ENCODE peak calls at places on chromosomes 11 and 22, in ten cellular contexts. L is AG09309, D is tibial nerve, V is iPS DF 6.9, Y is aorta, X is ovary, C is GM12865, W is right cardiac atrium, K is A549, Z is heart right ventricle. A is an unnamed sample.

GRCh38 chr11:45301537-45302246 is 15.6 kb upstream of the SYT13 start:
- DNase-seq in K (no peak), Z (no peak), V (no peak), X (no peak), W (no peak), C (no peak), D (no peak), Y (no peak), L (no peak), A (no peak)

GRCh38 chr22:19691721-19692341 is 22.5 kb upstream of the SEPTIN5 start:
- DNase-seq in Y (peak), V (no peak), Z (no peak), W (peak), C (no peak), D (no peak), X (no peak), L (no peak), K (peak), A (peak)

GRCh38 chr11:103091024-103091423 is 936 bp downstream of the DCUN1D5 start:
- DNase-seq in Y (no peak), D (no peak), X (no peak), V (no peak), K (peak), L (no peak), W (no peak), C (peak), Z (no peak), A (no peak)

GRCh38 chr22:46721716-46722115 is 16.3 kb downstream of the CERK start:
- DNase-seq in X (no peak), C (no peak), Y (no peak), V (no peak), L (no peak), D (no peak), W (no peak), Z (no peak), K (no peak), A (no peak)

GRCh38 chr22:45917146-45917545 is 59.8 kb downstream of the WNT7B start:
- DNase-seq in W (no peak), L (no peak), C (no peak), D (no peak), Y (no peak), X (no peak), Z (no peak), K (no peak), V (no peak), A (no peak)

GRCh38 chr11:50298182-50298988 is 265.7 kb downstream of the OR4C45 start:
- DNase-seq in K (no peak), X (no peak), W (peak), Y (no peak), L (no peak), D (no peak), V (no peak), C (no peak), Z (no peak), A (no peak)

GRCh38 chr11:45162064-45162375 is 15.6 kb downstream of the PRDM11 start:
- DNase-seq in V (no peak), K (no peak), W (no peak), C (no peak), X (no peak), Y (peak), D (no peak), Z (no peak), L (no peak), A (no peak)

GRCh38 chr11:121881806-121882205 is 234.2 kb downstream of the BLID start:
- DNase-seq in L (peak), X (no peak), D (no peak), C (no peak), K (no peak), W (no peak), V (no peak), Z (no peak), Y (no peak), A (peak)

GRCh38 chr11:35242412-35242811 is 103.4 kb downstream of the CD44 start:
- DNase-seq in W (no peak), C (no peak), K (no peak), Y (no peak), Z (no peak), D (no peak), L (no peak), X (no peak), V (no peak), A (no peak)

GRCh38 chr22:48098936-48099245 is 1336.4 kb downstream of the TBC1D22A start:
- DNase-seq in C (no peak), L (no peak), K (no peak), X (no peak), D (no peak), W (no peak), Z (no peak), V (no peak), Y (peak), A (no peak)

GRCh38 chr11:66124564-66124963 is 54.5 kb downstream of the PACS1 start:
- DNase-seq in C (no peak), D (no peak), W (no peak), V (no peak), Y (no peak), X (no peak), Z (no peak), L (no peak), K (peak), A (no peak)

GRCh38 chr11:88357323-88358039 is 19.9 kb upstream of the CTSC start:
- DNase-seq in D (no peak), Z (no peak), Y (no peak), K (peak), L (no peak), X (no peak), C (peak), W (no peak), V (no peak), A (peak)

GRCh38 chr11:60718524-60719316 is 5.8 kb upstream of the MS4A18 start:
- DNase-seq in Y (no peak), X (no peak), V (no peak), L (no peak), C (peak), Z (no peak), K (no peak), W (no peak), D (no peak), A (no peak)

GRCh38 chr11:22341582-22341919 is 3.4 kb downstream of the SLC17A6 start:
- DNase-seq in Z (no peak), C (no peak), L (no peak), D (no peak), K (no peak), V (no peak), X (no peak), W (no peak), Y (peak), A (no peak)

GRCh38 chr11:9577032-9577431 is 3.6 kb downstream of the WEE1 start:
- DNase-seq in C (no peak), D (no peak), Z (no peak), K (no peak), Y (no peak), V (no peak), W (no peak), X (no peak), L (no peak), A (no peak)

GRCh38 chr11:68049509-68050370 is 10.9 kb downstream of the TCIRG1 start:
- DNase-seq in V (no peak), K (no peak), C (no peak), Z (no peak), X (peak), W (no peak), L (no peak), D (no peak), Y (peak), A (no peak)

GRCh38 chr11:68053117-68053516 is 14.3 kb downstream of the TCIRG1 start:
- DNase-seq in L (no peak), W (no peak), Z (no peak), C (no peak), V (no peak), X (no peak), Y (no peak), K (no peak), D (no peak), A (no peak)

GRCh38 chr11:68052137-68052873 is 13.5 kb downstream of the TCIRG1 start:
- DNase-seq in W (no peak), K (no peak), X (no peak), Z (no peak), C (no peak), Y (no peak), V (no peak), L (no peak), D (no peak), A (no peak)

GRCh38 chr11:68050371-68050841 is 11.6 kb downstream of the TCIRG1 start:
- DNase-seq in X (no peak), V (no peak), K (no peak), Z (no peak), L (no peak), W (no peak), C (no peak), D (no peak), Y (no peak), A (no peak)

GRCh38 chr11:68051191-68052136 is 12.6 kb downstream of the TCIRG1 start:
- DNase-seq in D (no peak), L (no peak), W (no peak), K (no peak), V (no peak), Z (no peak), X (no peak), Y (no peak), C (no peak), A (no peak)
- H3K4me3 ChIP-seq in D (no peak), L (no peak), W (no peak), K (no peak), V (no peak), Z (no peak), X (no peak), Y (no peak), C (no peak), A (no peak)

DNA sequence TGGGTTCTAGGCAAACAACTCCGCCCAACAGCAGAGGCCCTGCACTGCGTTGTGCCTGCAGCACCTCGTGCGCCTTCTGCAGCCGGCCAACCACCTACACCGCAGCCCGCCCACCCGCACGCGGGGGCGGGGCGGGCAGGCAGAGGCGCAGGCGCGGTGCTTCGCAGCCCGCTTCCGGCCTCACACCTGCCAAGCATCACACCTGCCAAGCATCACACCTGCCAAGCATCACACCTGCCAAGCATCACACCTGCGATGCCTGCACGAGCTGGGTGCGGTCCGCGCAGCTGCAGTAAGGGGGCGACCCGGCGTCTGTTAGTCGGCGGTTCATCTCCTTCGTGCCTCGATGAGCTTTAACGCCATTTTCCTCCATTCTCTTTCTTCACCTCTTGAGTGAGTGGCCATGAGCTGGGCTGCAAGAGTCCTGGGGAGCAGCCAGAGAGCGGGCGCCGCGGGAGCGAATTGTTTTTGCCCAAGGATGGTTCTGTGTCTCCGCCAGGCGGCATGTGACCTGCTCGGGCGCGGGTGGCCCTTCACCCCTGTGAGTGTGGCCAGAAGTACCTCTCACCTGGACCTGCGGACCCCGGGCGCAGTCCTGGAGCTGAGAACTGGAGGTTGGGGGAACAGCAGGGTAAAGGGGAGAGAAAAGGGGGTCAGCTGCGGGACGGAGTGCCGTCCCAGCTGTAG is at the start of gene LDHAL6A:
- DNase-seq in X (peak), Z (no peak), C (no peak), V (no peak), K (no peak), Y (no peak), L (no peak), D (no peak), W (no peak), A (no peak)
- H3K4me3 ChIP-seq in X (no peak), Z (no peak), C (no peak), V (no peak), K (no peak), Y (no peak), L (no peak), D (no peak), W (no peak), A (no peak)

GRCh38 chr11:86374586-86374985 is at the start of gene CCDC81:
- DNase-seq in Y (no peak), X (peak), K (no peak), V (no peak), C (no peak), L (no peak), W (peak), Z (peak), D (no peak), A (no peak)
- H3K4me3 ChIP-seq in Y (no peak), X (no peak), K (no peak), V (peak), C (no peak), L (no peak), W (peak), Z (peak), D (no peak), A (peak)

GRCh38 chr11:110808291-110808690 is 96.1 kb upstream of the ARHGAP20 start:
- DNase-seq in C (no peak), K (no peak), W (no peak), D (no peak), V (no peak), X (no peak), Z (no peak), L (no peak), Y (no peak), A (no peak)

GRCh38 chr11:110801328-110801727 is 89.1 kb upstream of the ARHGAP20 start:
- DNase-seq in Z (no peak), L (no peak), W (no peak), V (no peak), C (no peak), Y (no peak), K (no peak), X (no peak), D (no peak), A (no peak)

GRCh38 chr11:110809800-110810199 is 97.6 kb upstream of the ARHGAP20 start:
- DNase-seq in X (no peak), L (no peak), V (no peak), C (no peak), K (no peak), Y (no peak), D (no peak), Z (no peak), W (no peak), A (no peak)

DNA sequence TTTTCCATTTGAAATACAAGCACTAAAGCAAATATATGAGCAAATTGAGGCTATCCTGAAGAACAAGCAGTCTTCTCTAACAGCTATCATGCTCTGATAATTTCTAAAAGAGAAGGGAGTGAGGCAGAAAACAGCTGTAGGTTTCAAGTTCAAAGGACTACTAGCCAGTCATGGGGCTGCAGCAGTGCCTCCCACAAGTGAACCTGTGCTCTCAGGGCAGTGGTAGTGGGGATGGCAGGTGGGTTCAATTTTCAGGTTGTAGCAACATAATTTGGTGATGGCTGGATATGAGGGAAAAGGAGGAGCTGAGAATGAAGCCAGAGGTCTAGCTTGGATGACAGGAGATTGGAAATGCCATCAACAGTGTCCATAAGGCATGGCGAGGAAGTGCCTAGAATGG is 93.5 kb upstream of the ARHGAP20 start:
- DNase-seq in C (no peak), Z (no peak), D (no peak), K (no peak), V (no peak), X (no peak), W (no peak), Y (no peak), L (no peak), A (no peak)
- H3K4me3 ChIP-seq in C (no peak), Z (no peak), D (no peak), K (no peak), V (no peak), X (no peak), W (no peak), Y (no peak), L (no peak), A (no peak)

GRCh38 chr11:116791813-116792143 is at the start of gene APOA5:
- DNase-seq in X (no peak), D (no peak), Y (no peak), V (no peak), C (no peak), L (no peak), K (no peak), W (no peak), Z (no peak), A (no peak)
- H3K4me3 ChIP-seq in X (no peak), D (peak), Y (no peak), V (no peak), C (no peak), L (no peak), K (no peak), W (no peak), Z (peak), A (no peak)

GRCh38 chr11:119481667-119482400 is 58.9 kb upstream of the THY1 start:
- DNase-seq in Z (peak), D (no peak), Y (no peak), K (no peak), W (peak), C (no peak), L (no peak), V (no peak), X (no peak), A (no peak)
- H3K4me3 ChIP-seq in Z (no peak), D (no peak), Y (no peak), K (no peak), W (no peak), C (no peak), L (no peak), V (no peak), X (no peak), A (no peak)

GRCh38 chr11:31818874-31819331 is 7.8 kb upstream of the PAX6 start:
- DNase-seq in K (no peak), C (no peak), Y (no peak), V (no peak), L (no peak), Z (no peak), W (no peak), X (no peak), D (no peak), A (no peak)

GRCh38 chr11:31815743-31816466 is 4.8 kb upstream of the PAX6 start:
- DNase-seq in V (no peak), Z (no peak), X (no peak), D (peak), K (no peak), L (no peak), C (no peak), Y (no peak), W (no peak), A (no peak)

GRCh38 chr11:31817054-31817620 is 6.0 kb upstream of the PAX6 start:
- DNase-seq in D (no peak), Z (no peak), X (no peak), Y (no peak), L (no peak), V (no peak), C (no peak), K (no peak), W (no peak), A (no peak)

GRCh38 chr11:31817621-31818493 is 6.7 kb upstream of the PAX6 start:
- DNase-seq in Y (no peak), L (no peak), K (no peak), V (no peak), C (no peak), X (no peak), Z (no peak), W (no peak), D (no peak), A (no peak)

GRCh38 chr11:31816467-31817053 is 5.4 kb upstream of the PAX6 start:
- DNase-seq in Y (no peak), L (no peak), W (no peak), C (no peak), Z (no peak), V (no peak), X (no peak), K (no peak), D (no peak), A (no peak)
- H3K4me3 ChIP-seq in Y (no peak), L (no peak), W (peak), C (no peak), Z (peak), V (no peak), X (no peak), K (peak), D (peak), A (no peak)

GRCh38 chr11:64360403-64360980 is 1.5 kb downstream of the RPS6KA4 start:
- DNase-seq in L (no peak), V (no peak), C (no peak), X (no peak), D (no peak), W (no peak), Y (no peak), K (no peak), Z (no peak), A (no peak)
- H3K4me3 ChIP-seq in L (peak), V (no peak), C (peak), X (no peak), D (peak), W (no peak), Y (no peak), K (no peak), Z (no peak), A (peak)

GRCh38 chr22:18024956-18025720 is 777 bp upstream of the MICAL3 start:
- DNase-seq in K (no peak), V (no peak), L (no peak), D (no peak), Z (no peak), W (no peak), Y (no peak), X (no peak), C (no peak), A (no peak)
- H3K4me3 ChIP-seq in K (peak), V (no peak), L (peak), D (peak), Z (peak), W (no peak), Y (peak), X (peak), C (no peak), A (peak)

GRCh38 chr22:25449781-25450317 is 114.6 kb upstream of the GRK3 start:
- DNase-seq in X (no peak), Z (no peak), W (no peak), Y (no peak), D (no peak), V (no peak), K (no peak), C (no peak), L (no peak), A (no peak)

GRCh38 chr22:25453557-25453956 is 110.9 kb upstream of the GRK3 start:
- DNase-seq in W (no peak), C (no peak), Y (no peak), V (no peak), D (no peak), L (no peak), X (no peak), K (no peak), Z (no peak), A (no peak)

GRCh38 chr22:25451480-25452114 is 112.9 kb upstream of the GRK3 start:
- DNase-seq in X (no peak), K (no peak), Z (no peak), L (no peak), D (no peak), V (no peak), Y (no peak), C (no peak), W (no peak), A (no peak)

GRCh38 chr22:25453058-25453457 is 111.4 kb upstream of the GRK3 start:
- DNase-seq in K (no peak), D (no peak), V (no peak), Z (no peak), C (no peak), Y (no peak), X (no peak), L (no peak), W (no peak), A (no peak)

GRCh38 chr22:25452116-25452700 is 112.3 kb upstream of the GRK3 start:
- DNase-seq in X (no peak), D (no peak), W (no peak), Z (no peak), K (no peak), C (no peak), Y (no peak), L (no peak), V (no peak), A (no peak)
- H3K4me3 ChIP-seq in X (no peak), D (no peak), W (no peak), Z (no peak), K (no peak), C (no peak), Y (no peak), L (no peak), V (no peak), A (no peak)

A was measured in skeletal muscle cell.